ENCODE peak calls at places on chromosomes 11 and 22, in four cellular contexts. D is CD8-positive, alpha-beta T cell; G is cardiac muscle cell; V is upper lobe of right lung. B is an unnamed sample.

GRCh38 chr22:45096256-45096907 is 67.3 kb upstream of the NUP50 start:
- DNase-seq in D (peak), G (peak), V (no peak), B (peak)

GRCh38 chr22:50403701-50404101 is 60.6 kb downstream of the PPP6R2 start:
- DNase-seq in D (no peak), G (peak), V (peak), B (no peak)

GRCh38 chr11:32472226-32472625 is 36.9 kb upstream of the WT1 start:
- DNase-seq in D (no peak), G (no peak), V (no peak), B (no peak)

GRCh38 chr22:32864596-32864995 is 63.1 kb downstream of the TIMP3 start:
- DNase-seq in D (no peak), G (no peak), V (no peak), B (no peak)

GRCh38 chr11:115290479-115291390 is 213.5 kb downstream of the CADM1 start:
- DNase-seq in D (no peak), G (no peak), V (no peak), B (no peak)

GRCh38 chr11:94786264-94787126 is 18.3 kb downstream of the AMOTL1 start:
- DNase-seq in D (no peak), G (peak), V (no peak), B (no peak)

GRCh38 chr22:20979243-20979809 is 2.8 kb upstream of the LZTR1 start:
- DNase-seq in D (peak), G (peak), V (peak), B (no peak)

GRCh38 chr11:90947930-90948329 is 725.1 kb upstream of the CHORDC1 start:
- DNase-seq in D (no peak), G (no peak), V (no peak), B (no peak)

GRCh38 chr22:29219881-29220670 is 14.4 kb downstream of the EMID1 start:
- DNase-seq in D (no peak), G (no peak), V (no peak), B (no peak)

GRCh38 chr22:26718905-26719304 is 61.5 kb downstream of the MIAT start:
- DNase-seq in D (no peak), G (peak), V (no peak), B (no peak)

GRCh38 chr11:94678236-94678635 is 89.9 kb upstream of the AMOTL1 start:
- DNase-seq in D (no peak), G (peak), V (no peak), B (peak)

DNA sequence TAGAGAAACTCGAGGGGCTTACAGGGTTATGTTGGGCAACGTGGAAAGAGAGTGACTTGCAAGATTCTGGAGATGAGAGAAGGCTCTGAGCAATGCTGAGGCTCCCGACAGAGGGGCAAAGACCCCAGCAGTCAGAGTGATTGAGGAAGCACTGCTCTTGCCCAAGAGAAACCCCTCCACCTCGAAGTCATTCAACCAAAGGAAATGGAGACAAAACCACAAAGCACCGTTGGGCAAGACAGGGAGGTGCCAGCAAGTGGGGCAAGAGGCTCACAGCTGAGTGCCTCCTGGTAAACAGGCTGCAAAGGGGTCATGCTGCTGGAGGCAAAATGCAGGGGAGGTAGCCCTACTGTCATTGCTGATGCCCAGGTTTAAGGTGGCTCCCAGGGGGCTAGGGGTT is 17.9 kb upstream of the MYH9 start:
- DNase-seq in D (peak), G (peak), V (peak), B (no peak)
- TF ChIP-seq CTCF in D (no peak), G (no peak), V (no peak), B (no peak)

GRCh38 chr11:44589301-44589700 is 23.8 kb downstream of the CD82 start:
- DNase-seq in D (no peak), G (no peak), V (no peak), B (no peak)
- H3K27ac ChIP-seq in D (no peak), G (no peak), V (no peak), B (no peak)

GRCh38 chr11:73293356-73293936 is 14.6 kb upstream of the ARHGEF17 start:
- DNase-seq in D (no peak), G (no peak), V (no peak), B (no peak)

GRCh38 chr11:73291781-73292180 is 16.3 kb upstream of the ARHGEF17 start:
- DNase-seq in D (no peak), G (no peak), V (no peak), B (no peak)

GRCh38 chr11:73290536-73290935 is 17.5 kb upstream of the ARHGEF17 start:
- DNase-seq in D (no peak), G (no peak), V (no peak), B (no peak)

GRCh38 chr11:73291196-73291595 is 16.9 kb upstream of the ARHGEF17 start:
- DNase-seq in D (no peak), G (no peak), V (no peak), B (no peak)

GRCh38 chr11:73292481-73292880 is 15.6 kb upstream of the ARHGEF17 start:
- DNase-seq in D (no peak), G (peak), V (no peak), B (no peak)
- TF ChIP-seq CTCF in D (no peak), G (no peak), V (no peak), B (no peak)

DNA sequence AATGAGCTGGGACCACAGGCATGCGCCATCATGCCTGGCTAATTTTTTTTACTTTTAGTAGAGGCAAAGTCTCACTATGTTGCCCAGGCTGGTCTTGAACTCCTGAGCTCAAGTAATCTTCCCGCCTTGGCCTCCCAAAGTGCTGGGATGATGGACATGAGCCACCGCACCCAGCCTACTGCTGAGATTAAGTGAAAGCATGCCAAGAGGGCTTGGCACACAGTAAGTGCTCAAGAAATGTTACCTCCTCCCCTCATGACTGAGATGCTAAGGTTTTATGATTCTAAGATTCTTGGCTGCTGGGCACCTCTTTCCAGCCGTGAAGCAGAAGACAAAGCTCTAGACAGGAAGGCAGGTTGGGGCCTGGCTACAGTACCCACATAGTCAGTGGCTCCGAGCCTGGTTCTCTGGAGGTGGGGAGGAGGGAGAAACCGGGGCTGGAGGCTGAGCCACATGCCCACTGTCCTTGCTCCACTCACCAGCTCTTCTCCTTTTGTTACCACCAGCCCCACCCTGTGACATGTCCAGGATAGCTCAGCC is 12.8 kb downstream of the ARHGEF17 start:
- DNase-seq in D (no peak), G (peak), V (no peak), B (no peak)
- H3K27ac ChIP-seq in D (no peak), G (peak), V (peak), B (peak)

GRCh38 chr22:41946360-41947180 is at the start of gene CENPM:
- DNase-seq in D (peak), G (peak), V (peak), B (peak)
- TF ChIP-seq CTCF in D (no peak), G (peak), V (no peak), B (no peak)

DNA sequence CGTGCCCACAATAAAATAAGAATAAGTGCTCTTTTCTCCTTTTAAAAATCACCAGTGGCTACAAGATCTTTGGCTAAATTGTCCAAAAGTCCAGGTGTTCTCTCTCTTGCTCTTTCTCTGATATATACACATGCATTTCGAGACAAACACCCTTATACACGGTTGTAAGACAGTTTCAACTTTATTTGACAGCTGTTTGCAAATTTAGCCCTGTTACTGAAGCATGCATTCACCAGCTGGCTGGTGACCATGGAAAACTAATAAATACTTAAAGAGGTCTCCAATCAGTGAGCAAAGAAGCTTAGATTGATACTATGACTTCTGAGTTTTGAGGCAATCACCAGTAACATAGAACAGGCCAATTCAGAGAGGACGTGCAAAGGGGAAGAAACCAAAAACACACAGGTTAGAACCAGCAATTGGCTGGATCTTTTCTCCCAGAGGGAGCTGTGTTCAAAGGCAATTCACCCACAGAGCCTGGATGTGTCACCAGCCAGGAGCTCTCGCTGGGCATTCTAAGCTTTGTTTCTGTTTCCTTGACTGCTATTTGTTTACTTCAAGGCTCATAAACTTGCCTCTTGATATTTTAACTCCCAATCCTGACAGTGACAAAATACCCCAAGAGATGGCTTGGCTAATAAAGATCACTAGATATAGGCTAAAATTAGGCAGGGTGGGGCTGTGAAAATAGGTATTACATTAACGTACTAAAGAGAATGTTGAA is 113.5 kb upstream of the MTMR2 start:
- DNase-seq in D (no peak), G (no peak), V (no peak), B (peak)
- H3K27ac ChIP-seq in D (no peak), G (no peak), V (no peak), B (no peak)

GRCh38 chr11:64007160-64007628 is 21.0 kb downstream of the OTUB1 start:
- DNase-seq in D (no peak), G (peak), V (no peak), B (no peak)
- TF ChIP-seq CTCF in D (no peak), G (no peak), V (no peak), B (peak)